ENCODE peak calls at places on chromosome 19, in four cellular contexts. C, P, Z and X are unnamed samples.

GRCh38 chr19:3801412-3802096 is 15.4 kb upstream of the MATK start:
- DNase-seq in C (peak), P (no peak), Z (no peak), X (no peak)

GRCh38 chr19:33197591-33198000 is 3.5 kb downstream of the LRP3 start:
- DNase-seq in P (no peak), Z (no peak), C (no peak), X (no peak)

GRCh38 chr19:41690801-41691065 is 2.7 kb upstream of the CEACAM7 start:
- DNase-seq in Z (no peak), P (no peak), C (no peak), X (no peak)

GRCh38 chr19:56174086-56174485 is 1.7 kb upstream of the GALP start:
- DNase-seq in P (no peak), Z (no peak), C (no peak), X (no peak)

GRCh38 chr19:11418166-11418517 is 972 bp downstream of the RGL3 start:
- DNase-seq in P (no peak), Z (no peak), C (peak), X (no peak)

GRCh38 chr19:2309734-2310362 is 1.9 kb upstream of the LINGO3 start:
- DNase-seq in Z (no peak), C (peak), P (peak), X (no peak)

GRCh38 chr19:38816131-38816750 is 3.5 kb upstream of the LGALS4 start:
- DNase-seq in Z (no peak), C (no peak), P (no peak), X (no peak)

GRCh38 chr19:13537454-13537853 is 31.2 kb upstream of the CACNA1A start:
- DNase-seq in Z (no peak), C (peak), P (no peak), X (no peak)

GRCh38 chr19:19420570-19421301 is 15.3 kb downstream of the GATAD2A start:
- DNase-seq in P (no peak), C (no peak), Z (peak), X (no peak)

GRCh38 chr19:8438236-8438635 is 6.5 kb upstream of the HNRNPM start:
- DNase-seq in C (no peak), Z (no peak), P (no peak), X (no peak)

GRCh38 chr19:21117041-21117907 is 24.6 kb upstream of the ZNF431 start:
- DNase-seq in C (no peak), Z (no peak), P (peak), X (no peak)

GRCh38 chr19:49331616-49332055 is 3.6 kb upstream of the CD37 start:
- DNase-seq in P (peak), C (peak), Z (no peak), X (no peak)

GRCh38 chr19:51339313-51339686 is 2.6 kb downstream of the VSIG10L start:
- DNase-seq in P (no peak), Z (no peak), C (no peak), X (no peak)

GRCh38 chr19:55115446-55116065 is 1.9 kb downstream of the PPP1R12C start:
- DNase-seq in P (peak), Z (no peak), C (no peak), X (no peak)

GRCh38 chr19:35518313-35518712 is 4.9 kb upstream of the DMKN start:
- DNase-seq in Z (no peak), P (peak), C (no peak), X (no peak)

GRCh38 chr19:34253711-34254551 is 423 bp upstream of the GARRE1 start:
- DNase-seq in P (no peak), C (peak), Z (peak), X (peak)

GRCh38 chr19:35140898-35141626 is 2.0 kb upstream of the FXYD7 start:
- DNase-seq in P (peak), C (peak), Z (peak), X (peak)

GRCh38 chr19:2180881-2181617 is 17.3 kb downstream of the DOT1L start:
- DNase-seq in P (no peak), C (no peak), Z (no peak), X (no peak)

GRCh38 chr19:54532528-54532927 is 29.9 kb downstream of the LAIR2 start:
- DNase-seq in C (no peak), P (no peak), Z (peak), X (no peak)

GRCh38 chr19:15836345-15836594 is 20.8 kb upstream of the OR10H1 start:
- DNase-seq in C (no peak), P (no peak), Z (peak), X (no peak)

GRCh38 chr19:23868630-23869029 is 46.1 kb upstream of the ZNF726 start:
- DNase-seq in P (no peak), C (no peak), Z (no peak), X (no peak)

GRCh38 chr19:10769533-10770491 is 51.9 kb downstream of the DNM2 start:
- DNase-seq in Z (no peak), P (peak), C (peak), X (peak)

GRCh38 chr19:55289117-55289796 is 5.5 kb downstream of the BRSK1 start:
- DNase-seq in P (no peak), Z (no peak), C (peak), X (no peak)

GRCh38 chr19:32343550-32344262 is 1.7 kb upstream of the ZNF507 start:
- DNase-seq in C (peak), P (no peak), Z (no peak), X (no peak)

GRCh38 chr19:55613396-55613795 is 7.9 kb downstream of the ZNF865 start:
- DNase-seq in P (no peak), C (no peak), Z (no peak), X (no peak)

GRCh38 chr19:58572818-58573657 is at the start of gene MZF1:
- DNase-seq in C (no peak), P (peak), Z (peak), X (peak)

GRCh38 chr19:33746159-33746558 is 50.5 kb upstream of the KCTD15 start:
- DNase-seq in P (no peak), Z (no peak), C (no peak), X (no peak)

GRCh38 chr19:56091751-56092546 is 29.1 kb downstream of the ZNF787 start:
- DNase-seq in P (no peak), C (no peak), Z (no peak), X (no peak)

GRCh38 chr19:2166741-2167738 is 3.3 kb downstream of the DOT1L start:
- DNase-seq in Z (no peak), C (no peak), P (peak), X (peak)

GRCh38 chr19:10061717-10062310 is 24.3 kb upstream of the SHFL start:
- DNase-seq in C (no peak), P (no peak), Z (no peak), X (no peak)

GRCh38 chr19:18590273-18591272 is 2.0 kb downstream of the REX1BD start:
- DNase-seq in Z (no peak), C (peak), P (no peak), X (peak)

GRCh38 chr19:31448221-31448657 is 99.0 kb upstream of the TSHZ3 start:
- DNase-seq in P (peak), Z (no peak), C (no peak), X (peak)